ENCODE peak calls at places on chromosomes 16 and 17, in nine cellular contexts. J is fibroblast of lung, K is mammary epithelial cell, D is K562, N is keratinocyte, C is neural progenitor cell, Q is endothelial cell of umbilical vein, O is MM.1S, F is astrocyte. S is an unnamed sample.

GRCh38 chr17:74457146-74457819 is 9.2 kb upstream of the CD300A start:
- DNase-seq in C (peak), K (peak), O (peak), N (no peak), Q (peak), J (peak), D (peak), F (no peak), S (peak)

GRCh38 chr16:74623214-74623842 is 16.4 kb upstream of the GLG1 start:
- DNase-seq in J (peak), O (peak), D (peak), C (peak), K (peak), Q (peak), N (no peak), F (peak), S (peak)

GRCh38 chr17:35900693-35901487 is 20.7 kb upstream of the CCL5 start:
- DNase-seq in J (no peak), D (no peak), Q (peak), C (no peak), F (no peak), O (no peak), N (no peak), K (no peak), S (peak)

GRCh38 chr16:58042001-58042885 is 16.7 kb downstream of the MMP15 start:
- DNase-seq in Q (no peak), N (no peak), J (no peak), D (no peak), O (no peak), F (no peak), C (no peak), K (no peak), S (no peak)

GRCh38 chr17:946510-947236 is 32.9 kb downstream of the NXN start:
- DNase-seq in D (no peak), O (no peak), F (no peak), N (no peak), Q (no peak), C (no peak), J (no peak), K (no peak), S (no peak)

GRCh38 chr16:59964232-59964924 is 1230.3 kb upstream of the GOT2 start:
- DNase-seq in C (no peak), O (no peak), Q (no peak), J (peak), K (peak), D (no peak), F (no peak), N (no peak), S (no peak)

GRCh38 chr16:58481931-58482330 is 18.0 kb upstream of the NDRG4 start:
- DNase-seq in Q (no peak), F (peak), N (no peak), C (no peak), K (no peak), D (no peak), O (no peak), J (peak), S (peak)

GRCh38 chr17:40554646-40555295 is 10.5 kb downstream of the CCR7 start:
- DNase-seq in N (no peak), D (peak), F (no peak), C (no peak), J (no peak), O (no peak), Q (no peak), K (no peak), S (no peak)

GRCh38 chr17:48972749-48973097 is 4.3 kb upstream of the GIP start:
- DNase-seq in D (no peak), J (no peak), F (no peak), C (no peak), Q (no peak), O (no peak), N (no peak), K (no peak), S (no peak)

GRCh38 chr17:8041249-8041928 is 2.5 kb downstream of the ALOX15B start:
- DNase-seq in Q (peak), N (no peak), F (peak), O (peak), K (peak), D (peak), C (peak), J (peak), S (peak)

GRCh38 chr17:74524751-74525725 is 6.2 kb downstream of the CD300LB start:
- DNase-seq in Q (no peak), D (no peak), F (no peak), K (no peak), C (no peak), J (no peak), O (no peak), N (no peak), S (no peak)

GRCh38 chr16:81565633-81566032 is 121.0 kb downstream of the CMIP start:
- DNase-seq in Q (no peak), D (no peak), O (no peak), J (no peak), C (no peak), F (no peak), K (no peak), N (no peak), S (no peak)

GRCh38 chr17:59391026-59391425 is 59.6 kb downstream of the YPEL2 start:
- DNase-seq in C (no peak), F (no peak), Q (no peak), K (no peak), N (no peak), J (no peak), O (no peak), D (no peak), S (no peak)

GRCh38 chr17:59388070-59388556 is 56.7 kb downstream of the YPEL2 start:
- DNase-seq in F (no peak), D (no peak), J (no peak), C (no peak), K (no peak), Q (no peak), N (no peak), O (no peak), S (no peak)

GRCh38 chr17:59397316-59398073 is 66.0 kb downstream of the YPEL2 start:
- DNase-seq in K (no peak), N (no peak), J (no peak), C (no peak), O (no peak), F (no peak), D (no peak), Q (no peak), S (no peak)

GRCh38 chr17:59387351-59388069 is 56.1 kb downstream of the YPEL2 start:
- DNase-seq in N (no peak), C (no peak), D (no peak), F (no peak), O (no peak), Q (no peak), J (no peak), K (no peak), S (peak)

GRCh38 chr17:59392973-59393679 is 61.7 kb downstream of the YPEL2 start:
- DNase-seq in K (no peak), C (no peak), O (no peak), J (no peak), D (no peak), N (no peak), Q (no peak), F (no peak), S (no peak)
- TF ChIP-seq EZH2 in K (no peak), C (no peak), O (no peak), J (no peak), D (no peak), N (no peak), Q (no peak), F (no peak), S (no peak)

DNA sequence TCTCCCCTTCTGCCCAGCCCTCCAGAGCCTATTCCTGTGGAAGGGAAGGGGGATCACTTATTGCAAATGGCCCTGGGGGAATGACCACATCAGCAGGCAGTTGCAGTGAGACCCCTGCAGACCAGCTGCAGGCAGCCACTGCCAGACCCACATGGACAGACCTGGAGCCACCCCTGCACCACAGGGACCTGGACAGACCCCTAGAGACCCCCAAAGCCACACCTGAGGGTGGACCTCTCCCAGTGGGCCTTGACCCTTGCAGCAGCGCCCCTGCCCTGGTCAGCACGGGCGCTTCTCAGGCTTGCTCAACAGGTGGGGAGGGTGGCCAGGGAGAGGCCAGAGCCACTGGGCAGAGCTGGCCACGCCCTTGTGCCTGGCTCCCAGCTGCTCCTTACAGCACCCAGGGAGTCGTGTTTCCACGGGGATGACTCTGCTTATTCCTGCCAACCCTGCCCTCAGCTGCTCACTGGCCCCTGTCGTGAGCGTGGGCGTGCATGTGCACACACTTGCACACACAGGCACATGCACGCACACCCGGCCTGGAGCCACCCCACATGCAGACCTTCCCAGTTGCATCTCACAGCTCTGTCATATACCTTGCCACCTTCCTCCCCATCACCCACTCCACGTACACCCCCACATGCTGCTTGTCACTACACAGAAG is 1.3 kb upstream of the SCN4A start:
- DNase-seq in O (no peak), N (peak), J (peak), C (no peak), D (no peak), Q (no peak), K (peak), F (no peak), S (peak)
- H3K4me3 ChIP-seq in O (no peak), N (no peak), J (no peak), C (no peak), D (no peak), Q (no peak), K (no peak), F (no peak), S (no peak)

GRCh38 chr17:80036715-80037477 is 454 bp downstream of the CCDC40 start:
- DNase-seq in O (no peak), C (peak), N (no peak), Q (peak), K (peak), J (peak), F (peak), D (peak), S (peak)
- H3K9ac ChIP-seq in O (no peak), C (peak), N (peak), Q (peak), K (peak), J (peak), F (peak), D (no peak), S (peak)

DNA sequence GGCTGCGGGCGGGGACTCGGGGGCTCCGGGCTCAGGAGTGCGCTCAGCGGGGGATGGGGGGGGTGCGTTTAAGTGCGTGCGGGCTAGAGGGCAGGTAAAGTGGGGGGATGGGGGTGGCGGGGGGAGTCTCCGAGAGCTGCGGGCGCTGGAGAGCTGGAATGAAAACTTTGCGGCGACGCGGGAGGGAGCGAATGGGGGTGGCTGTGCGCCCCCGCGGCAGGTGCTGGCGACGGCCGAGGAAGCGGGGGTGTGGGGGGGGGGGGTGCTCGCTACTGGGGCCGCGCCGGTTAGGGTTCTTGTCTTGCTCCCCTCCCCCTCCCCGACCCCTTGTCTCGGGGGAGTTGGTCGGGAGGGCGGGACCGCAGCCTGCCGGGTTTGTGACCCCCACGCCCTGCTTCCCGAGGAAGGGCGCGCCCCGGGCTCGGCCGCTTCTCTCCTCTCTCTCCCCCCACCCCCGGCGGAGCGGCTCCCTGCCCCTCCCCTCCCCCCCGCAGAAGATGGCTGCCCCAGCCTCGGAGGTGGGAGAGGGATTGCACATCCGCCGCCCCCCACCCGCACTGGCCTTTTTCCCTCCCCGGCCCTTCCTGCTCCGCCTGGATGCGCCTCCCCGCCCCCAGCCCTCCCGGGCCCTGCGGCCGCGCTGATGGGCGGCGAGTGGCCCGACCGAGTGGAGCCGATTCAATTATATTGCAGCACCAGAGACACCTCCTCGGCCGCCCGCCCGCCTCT is 651 bp downstream of the GSE1 start:
- DNase-seq in K (no peak), C (peak), O (no peak), J (peak), Q (no peak), D (peak), N (no peak), F (no peak), S (peak)
- TF ChIP-seq EZH2 in K (no peak), C (no peak), O (no peak), J (no peak), Q (no peak), D (no peak), N (no peak), F (no peak), S (no peak)

GRCh38 chr16:24990803-24991202 is 24.4 kb downstream of the ARHGAP17 start:
- DNase-seq in F (no peak), J (no peak), D (no peak), C (no peak), K (no peak), Q (no peak), O (no peak), N (no peak), S (no peak)
- H3K4me3 ChIP-seq in F (no peak), J (no peak), D (no peak), C (no peak), K (no peak), Q (no peak), O (no peak), N (no peak), S (no peak)

GRCh38 chr17:76075364-76076099 is 951 bp downstream of the GALR2 start:
- DNase-seq in D (no peak), Q (no peak), F (no peak), N (no peak), C (peak), K (peak), J (no peak), O (no peak), S (peak)
- H3K9ac ChIP-seq in D (no peak), Q (no peak), F (no peak), N (no peak), C (no peak), K (no peak), J (no peak), O (no peak), S (no peak)

GRCh38 chr16:56645311-56645710 is 6.4 kb upstream of the MT1B start:
- DNase-seq in J (no peak), K (peak), O (no peak), Q (no peak), F (no peak), N (no peak), D (no peak), C (no peak), S (no peak)

GRCh38 chr16:56645838-56646237 is 5.8 kb upstream of the MT1B start:
- DNase-seq in Q (no peak), J (no peak), K (no peak), N (no peak), F (no peak), D (no peak), C (no peak), O (no peak), S (no peak)

GRCh38 chr16:56649820-56650219 is 1.9 kb upstream of the MT1B start:
- DNase-seq in K (peak), D (no peak), Q (no peak), C (no peak), F (no peak), J (no peak), N (no peak), O (no peak), S (no peak)

GRCh38 chr16:56649271-56649670 is 2.4 kb upstream of the MT1B start:
- DNase-seq in Q (no peak), K (no peak), C (no peak), D (no peak), J (no peak), O (no peak), F (no peak), N (no peak), S (no peak)

GRCh38 chr16:56647641-56648431 is 3.9 kb upstream of the MT1B start:
- DNase-seq in C (peak), N (no peak), J (no peak), Q (no peak), F (no peak), K (no peak), O (no peak), D (peak), S (no peak)
- TF ChIP-seq EZH2 in C (peak), N (no peak), J (no peak), Q (peak), F (peak), K (no peak), O (no peak), D (no peak), S (no peak)

GRCh38 chr17:44353656-44354331 is 8.7 kb downstream of the GRN start:
- DNase-seq in O (no peak), N (no peak), D (peak), J (no peak), F (no peak), K (no peak), Q (no peak), C (peak), S (peak)

GRCh38 chr17:44355642-44356099 is 8.0 kb downstream of the FAM171A2 start:
- DNase-seq in Q (no peak), D (no peak), F (no peak), O (no peak), J (no peak), K (no peak), C (no peak), N (no peak), S (no peak)

GRCh38 chr17:44356241-44356640 is 7.4 kb downstream of the FAM171A2 start:
- DNase-seq in J (no peak), F (no peak), K (no peak), O (no peak), Q (no peak), C (no peak), N (no peak), D (peak), S (no peak)

GRCh38 chr17:44355310-44355640 is 8.4 kb downstream of the FAM171A2 start:
- DNase-seq in K (no peak), N (no peak), J (no peak), F (no peak), D (peak), O (no peak), Q (no peak), C (no peak), S (no peak)

GRCh38 chr17:44354582-44355309 is 8.9 kb downstream of the FAM171A2 start:
- DNase-seq in C (peak), O (no peak), N (no peak), D (peak), J (no peak), F (no peak), Q (no peak), K (no peak), S (peak)
- H3K4me3 ChIP-seq in C (no peak), O (no peak), N (no peak), D (no peak), J (no peak), F (no peak), Q (no peak), K (no peak), S (no peak)

S was measured in GM23248.